ENCODE peak calls at places on chromosome 20, in eight cellular contexts. V is AG09309, H is esophagus squamous epithelium, Y is lower lobe of right lung, J is IMR-90, A is cardiac muscle cell, G is endothelial cell, B is fibroblast of pulmonary artery. O is an unnamed sample.

GRCh38 chr20:60352580-60352979 is 394.4 kb downstream of the CDH26 start:
- DNase-seq in V (no peak), H (no peak), Y (no peak), J (no peak), A (no peak), G (no peak), B (no peak), O (no peak)

GRCh38 chr20:57315964-57316480 is 13.6 kb upstream of the SPO11 start:
- DNase-seq in V (no peak), H (no peak), Y (no peak), J (no peak), A (no peak), G (no peak), B (no peak), O (no peak)

GRCh38 chr20:61353261-61353995 is 101.4 kb downstream of the CDH4 start:
- DNase-seq in V (no peak), H (no peak), Y (no peak), J (peak; percentile 37), A (peak; percentile 20), G (no peak), B (no peak), O (no peak)

GRCh38 chr20:38872491-38873049 is 53.6 kb upstream of the FAM83D start:
- DNase-seq in V (no peak), H (no peak), Y (no peak), J (no peak), A (no peak), G (no peak), B (no peak), O (no peak)

GRCh38 chr20:62316331-62317166 is 13.8 kb downstream of the ADRM1 start:
- DNase-seq in V (no peak), H (no peak), Y (no peak), J (no peak), A (no peak), G (no peak), B (no peak), O (no peak)

GRCh38 chr20:23095504-23095903 is 9.4 kb upstream of the CD93 start:
- DNase-seq in V (no peak), H (no peak), Y (peak; percentile 63), J (no peak), A (no peak), G (no peak), B (no peak), O (no peak)

GRCh38 chr20:17518339-17519052 is 12.7 kb downstream of the BFSP1 start:
- DNase-seq in V (no peak), H (no peak), Y (peak; percentile 58), J (no peak), A (no peak), G (no peak), B (no peak), O (no peak)

GRCh38 chr20:53023717-53024116 is 51.6 kb downstream of the TSHZ2 start:
- DNase-seq in V (no peak), H (no peak), Y (no peak), J (no peak), A (no peak), G (no peak), B (no peak), O (no peak)

GRCh38 chr20:21053002-21053762 is 53.0 kb downstream of the LINC00237 start:
- DNase-seq in V (no peak), H (no peak), Y (no peak), J (no peak), A (no peak), G (no peak), B (no peak), O (no peak)

GRCh38 chr20:24273251-24273650 is 196.2 kb upstream of the SYNDIG1 start:
- DNase-seq in V (no peak), H (no peak), Y (no peak), J (no peak), A (no peak), G (no peak), B (no peak), O (no peak)

GRCh38 chr20:33169176-33169794 is 1.3 kb downstream of the BPIFA2 start:
- DNase-seq in V (no peak), H (no peak), Y (no peak), J (no peak), A (no peak), G (no peak), B (no peak), O (no peak)

GRCh38 chr20:13525225-13525940 is 113.3 kb downstream of the TASP1 start:
- DNase-seq in V (peak; percentile 83), H (no peak), Y (no peak), J (peak; percentile 97), A (peak; percentile 81), G (no peak), B (peak; percentile 87), O (no peak)

GRCh38 chr20:57390604-57391438 is at the start of gene RBM38:
- DNase-seq in V (no peak), H (no peak), Y (peak; percentile 74), J (peak; percentile 49), A (peak; percentile 71), G (peak; percentile 74), B (peak; percentile 59), O (peak; percentile 84)

GRCh38 chr20:1702288-1702687 is 44.7 kb upstream of the SIRPG start:
- DNase-seq in V (no peak), H (no peak), Y (no peak), J (no peak), A (peak; percentile 2), G (no peak), B (no peak), O (no peak)

GRCh38 chr20:61449916-61450315 is 197.9 kb downstream of the CDH4 start:
- DNase-seq in V (no peak), H (no peak), Y (no peak), J (peak; percentile 27), A (no peak), G (no peak), B (no peak), O (no peak)

GRCh38 chr20:44186674-44187053 is 324 bp downstream of the JPH2 start:
- DNase-seq in V (no peak), H (no peak), Y (no peak), J (no peak), A (no peak), G (no peak), B (no peak), O (no peak)

GRCh38 chr20:10647471-10647870 is 26.3 kb downstream of the JAG1 start:
- DNase-seq in V (no peak), H (no peak), Y (no peak), J (no peak), A (no peak), G (no peak), B (no peak), O (no peak)
- TF ChIP-seq CTCF in V (peak; percentile 47), H (peak; percentile 23), Y (no peak), J (no peak), A (peak; percentile 29), G (no peak), B (peak; percentile 29), O (peak; percentile 78)

DNA sequence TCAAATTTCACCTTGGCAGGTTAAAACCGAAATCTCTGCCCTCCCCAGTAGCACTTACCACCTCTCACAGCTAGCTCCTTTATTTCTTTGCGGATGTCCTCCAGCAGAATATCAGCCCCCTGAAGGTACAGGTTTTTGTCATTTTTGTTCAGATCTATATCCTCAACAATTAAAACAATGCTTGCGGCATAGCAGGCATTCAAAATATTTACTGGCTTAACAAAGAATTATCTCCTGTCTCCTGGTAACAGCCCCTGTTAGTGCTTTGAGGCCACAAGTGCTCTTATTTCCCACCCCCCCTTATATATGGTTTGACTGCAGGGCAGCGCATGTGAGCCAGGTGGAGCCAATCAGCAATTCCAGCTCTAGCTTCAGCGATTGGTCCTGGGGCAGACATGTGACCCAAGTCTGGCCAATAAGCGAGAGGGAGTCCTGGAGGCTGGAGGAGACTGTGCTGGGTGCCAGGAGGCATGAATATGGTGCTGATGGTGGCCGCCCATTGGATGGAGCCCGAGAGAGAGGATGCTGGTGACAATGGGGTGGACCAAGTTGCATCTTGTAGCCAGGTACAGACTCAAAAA is 21.0 kb downstream of the SULF2 start:
- DNase-seq in V (no peak), H (no peak), Y (no peak), J (no peak), A (no peak), G (no peak), B (no peak), O (no peak)
- TF ChIP-seq CTCF in V (no peak), H (no peak), Y (no peak), J (no peak), A (no peak), G (no peak), B (no peak), O (no peak)

DNA sequence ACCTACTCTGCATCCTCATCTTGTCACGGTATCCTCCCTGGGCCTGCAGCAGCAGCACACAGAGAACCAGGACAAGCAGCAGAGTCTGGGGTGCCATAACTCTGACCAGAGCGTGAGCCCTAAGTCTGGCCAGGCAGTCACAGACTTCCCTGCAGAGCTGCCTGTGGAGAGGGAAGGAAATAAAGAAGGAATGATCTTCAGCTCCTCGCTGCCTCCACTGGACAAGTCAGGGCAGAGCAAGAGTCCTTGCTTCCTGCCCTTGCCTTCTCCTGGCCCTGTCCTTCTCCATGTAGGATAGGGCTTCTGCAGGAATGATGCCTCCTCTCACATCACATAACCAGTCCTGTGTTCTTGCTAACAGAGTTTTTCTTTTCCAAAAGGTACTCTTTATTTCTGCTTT is 15.9 kb upstream of the WFDC11 start:
- DNase-seq in V (no peak), H (no peak), Y (no peak), J (no peak), A (peak; percentile 1), G (peak; percentile 9), B (peak; percentile 0), O (no peak)
- TF ChIP-seq CTCF in V (peak; percentile 25), H (no peak), Y (no peak), J (peak; percentile 1), A (peak; percentile 5), G (no peak), B (peak; percentile 5), O (no peak)

GRCh38 chr20:41248371-41249024 is 69.0 kb downstream of the ZHX3 start:
- DNase-seq in V (no peak), H (no peak), Y (no peak), J (no peak), A (peak; percentile 92), G (no peak), B (peak; percentile 96), O (no peak)

GRCh38 chr20:41242807-41243206 is 74.7 kb downstream of the ZHX3 start:
- DNase-seq in V (no peak), H (no peak), Y (no peak), J (no peak), A (no peak), G (no peak), B (no peak), O (no peak)

GRCh38 chr20:41247523-41248370 is 69.8 kb downstream of the ZHX3 start:
- DNase-seq in V (no peak), H (no peak), Y (no peak), J (no peak), A (no peak), G (no peak), B (no peak), O (no peak)

GRCh38 chr20:41242352-41242751 is 75.2 kb downstream of the ZHX3 start:
- DNase-seq in V (no peak), H (no peak), Y (no peak), J (no peak), A (no peak), G (no peak), B (no peak), O (no peak)

DNA sequence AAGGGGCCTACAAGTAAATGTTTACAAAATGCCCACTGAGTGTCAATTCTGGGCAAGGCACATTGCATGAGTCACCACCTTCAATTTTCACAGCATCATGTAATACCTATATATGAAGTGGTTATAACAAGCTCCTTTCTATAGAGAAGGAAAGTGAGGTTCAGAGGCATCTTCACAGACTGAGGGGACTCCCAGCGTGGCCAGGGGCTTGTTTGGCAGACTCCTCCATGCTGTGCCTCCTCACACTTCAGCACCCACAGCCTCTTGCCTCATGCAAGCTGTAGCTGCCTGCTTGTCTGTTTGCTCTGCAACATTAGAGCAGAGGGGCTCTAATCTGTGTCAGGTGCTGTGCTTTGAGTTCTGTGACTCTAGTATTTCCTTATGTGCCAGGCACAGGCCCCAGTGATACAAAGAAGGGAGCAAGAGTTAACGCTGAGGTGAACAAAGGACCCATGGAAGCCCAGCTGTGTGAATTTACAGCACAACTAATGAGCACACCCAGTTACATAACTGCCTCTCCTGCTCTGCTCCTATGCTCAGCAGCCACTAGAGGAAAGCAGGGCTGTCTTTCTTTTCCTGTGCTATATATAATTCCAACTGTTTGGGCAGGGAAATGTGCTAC is 72.3 kb downstream of the ZHX3 start:
- DNase-seq in V (no peak), H (no peak), Y (no peak), J (peak; percentile 42), A (peak; percentile 54), G (no peak), B (peak; percentile 53), O (no peak)
- TF ChIP-seq CTCF in V (no peak), H (no peak), Y (no peak), J (no peak), A (no peak), G (no peak), B (peak; percentile 39), O (peak; percentile 52)